ENCODE peak calls at places on chromosome 20, in four cellular contexts. Q is CD8-positive, alpha-beta T cell; F is colonic mucosa; J is mammary epithelial cell. O is an unnamed sample. For H3K27me3, the result is how much of the 10 kb centered on the place peaks cover.

GRCh38 chr20:54723723-54724122 is 248.3 kb downstream of the DOK5 start:
- DNase-seq in Q (no peak), F (no peak), J (no peak), O (no peak)

GRCh38 chr20:31547017-31547675 is 32.9 kb downstream of the HM13 start:
- DNase-seq in Q (peak), F (peak), J (peak), O (peak)

GRCh38 chr20:9068232-9068781 is 580 bp upstream of the PLCB4 start:
- DNase-seq in Q (no peak), F (peak), J (no peak), O (peak)

GRCh38 chr20:11890331-11891080 is 27.2 kb upstream of the BTBD3 start:
- DNase-seq in Q (peak), F (peak), J (peak), O (peak)

GRCh38 chr20:35054804-35055203 is 37.8 kb downstream of the TRPC4AP start:
- DNase-seq in Q (no peak), F (no peak), J (no peak), O (no peak)

GRCh38 chr20:25863536-25864325 is 167.1 kb upstream of the ZNF337 start:
- DNase-seq in Q (no peak), F (no peak), J (no peak), O (peak)

GRCh38 chr20:11912664-11913415 is 4.9 kb upstream of the BTBD3 start:
- DNase-seq in Q (no peak), F (no peak), J (peak), O (no peak)

GRCh38 chr20:6705106-6705766 is 62.2 kb upstream of the BMP2 start:
- DNase-seq in Q (no peak), F (no peak), J (no peak), O (no peak)

GRCh38 chr20:36893801-36894200 is 17.9 kb downstream of the TLDC2 start:
- DNase-seq in Q (no peak), F (no peak), J (no peak), O (no peak)

GRCh38 chr20:52318601-52319000 is 127.0 kb upstream of the ZFP64 start:
- DNase-seq in Q (no peak), F (no peak), J (no peak), O (no peak)

GRCh38 chr20:37755665-37756064 is 61.8 kb downstream of the CTNNBL1 start:
- DNase-seq in Q (no peak), F (no peak), J (no peak), O (no peak)

GRCh38 chr20:47480705-47481104 is 21.0 kb upstream of the NCOA3 start:
- DNase-seq in Q (no peak), F (no peak), J (no peak), O (no peak)

GRCh38 chr20:53768329-53768728 is 174.7 kb upstream of the ZNF217 start:
- DNase-seq in Q (no peak), F (no peak), J (no peak), O (peak)

GRCh38 chr20:32539063-32539816 is 45.9 kb downstream of the NOL4L start:
- DNase-seq in Q (no peak), F (peak), J (no peak), O (no peak)

GRCh38 chr20:33868042-33868441 is 56.9 kb downstream of the CHMP4B start:
- DNase-seq in Q (no peak), F (no peak), J (no peak), O (no peak)

GRCh38 chr20:48877299-48877698 is 44.2 kb upstream of the ARFGEF2 start:
- DNase-seq in Q (no peak), F (peak), J (peak), O (no peak)

GRCh38 chr20:54151073-54151436 is 22.7 kb downstream of the CYP24A1 start:
- DNase-seq in Q (no peak), F (no peak), J (no peak), O (no peak)

GRCh38 chr20:40757087-40757486 is 68.1 kb upstream of the MAFB start:
- DNase-seq in Q (no peak), F (no peak), J (peak), O (no peak)

GRCh38 chr20:49956689-49957443 is 20.7 kb downstream of the RNF114 start:
- DNase-seq in Q (no peak), F (no peak), J (no peak), O (no peak)

GRCh38 chr20:7137395-7138151 is 370.1 kb downstream of the BMP2 start:
- DNase-seq in Q (no peak), F (no peak), J (peak), O (no peak)

GRCh38 chr20:50930139-50931047 is 844 bp downstream of the ADNP start:
- DNase-seq in Q (no peak), F (peak), J (no peak), O (peak)

GRCh38 chr20:8291873-8292272 is 159.8 kb downstream of the PLCB1 start:
- DNase-seq in Q (no peak), F (no peak), J (no peak), O (no peak)

GRCh38 chr20:7302256-7302655 is 534.8 kb downstream of the BMP2 start:
- DNase-seq in Q (no peak), F (no peak), J (peak), O (peak)

GRCh38 chr20:19138758-19139157 is 73.7 kb upstream of the SLC24A3 start:
- DNase-seq in Q (no peak), F (no peak), J (no peak), O (no peak)

GRCh38 chr20:8720089-8720488 is 348.8 kb upstream of the PLCB4 start:
- DNase-seq in Q (no peak), F (no peak), J (no peak), O (no peak)

GRCh38 chr20:37535443-37536132 is 7.9 kb upstream of the BLCAP start:
- DNase-seq in Q (peak), F (no peak), J (no peak), O (no peak)

GRCh38 chr20:63767886-63768285 is 28.3 kb downstream of the SLC2A4RG start:
- DNase-seq in Q (no peak), F (no peak), J (no peak), O (no peak)

GRCh38 chr20:63767456-63767855 is 27.9 kb downstream of the SLC2A4RG start:
- DNase-seq in Q (no peak), F (no peak), J (no peak), O (peak)

GRCh38 chr20:63766695-63767426 is 27.3 kb downstream of the SLC2A4RG start:
- DNase-seq in Q (no peak), F (no peak), J (no peak), O (peak)

GRCh38 chr20:63765082-63765873 is 25.7 kb downstream of the SLC2A4RG start:
- DNase-seq in Q (no peak), F (no peak), J (no peak), O (no peak)

GRCh38 chr20:63765918-63766317 is 26.3 kb downstream of the SLC2A4RG start:
- DNase-seq in Q (no peak), F (no peak), J (no peak), O (no peak)
- H3K4me3 ChIP-seq in Q (no peak), F (no peak), J (no peak), O (no peak)

GRCh38 chr20:44467289-44467883 is 8.3 kb upstream of the TTPAL start:
- DNase-seq in Q (no peak), F (no peak), J (peak), O (peak)

GRCh38 chr20:44465001-44465560 is 10.6 kb upstream of the TTPAL start:
- DNase-seq in Q (no peak), F (peak), J (peak), O (no peak)

GRCh38 chr20:44470327-44470726 is 5.3 kb upstream of the TTPAL start:
- DNase-seq in Q (no peak), F (no peak), J (no peak), O (no peak)

GRCh38 chr20:44471481-44471882 is 4.2 kb upstream of the TTPAL start:
- DNase-seq in Q (no peak), F (no peak), J (peak), O (no peak)

DNA sequence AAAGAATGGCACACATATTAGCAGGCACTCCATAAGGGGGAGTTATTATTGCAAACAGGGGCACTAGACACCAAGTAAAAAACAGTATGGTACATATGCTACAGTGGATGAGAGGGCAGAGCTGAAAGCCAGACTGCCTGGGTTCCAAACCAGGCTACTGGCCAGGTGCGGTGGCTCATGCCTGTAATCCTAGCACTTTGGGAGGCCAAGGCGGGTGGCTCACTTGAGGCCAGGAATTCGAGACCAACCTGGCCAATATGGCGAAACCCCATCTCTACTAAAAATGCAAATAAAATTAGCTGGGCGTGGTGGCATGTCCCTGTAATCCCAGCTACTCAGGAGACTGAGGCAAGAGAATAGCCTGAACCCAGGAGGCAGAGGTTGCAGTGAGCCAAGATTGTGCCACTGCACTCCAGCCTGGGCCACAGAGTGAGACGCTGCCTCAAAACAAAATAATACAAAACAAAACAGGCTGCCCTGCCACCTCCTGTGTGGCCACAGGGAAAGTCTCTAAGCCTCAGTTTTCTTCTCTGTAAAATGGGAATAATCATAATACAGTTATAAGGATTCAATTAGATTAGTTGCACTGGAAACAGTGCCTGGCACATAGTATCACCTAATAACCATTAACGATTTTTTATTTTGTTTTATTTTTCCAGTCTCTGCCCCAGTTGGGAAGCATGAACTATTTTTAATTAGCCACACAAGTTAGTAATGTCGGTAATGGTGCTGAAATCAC is 7.5 kb upstream of the TTPAL start:
- DNase-seq in Q (no peak), F (no peak), J (no peak), O (no peak)
- H3K27me3 ChIP-seq in Q (under half), F (under half), J (under half), O (under half)

GRCh38 chr20:1312308-1312707 is 16.6 kb downstream of the SDCBP2 start:
- DNase-seq in Q (no peak), F (no peak), J (no peak), O (no peak)

GRCh38 chr20:1310506-1311190 is 18.3 kb downstream of the SDCBP2 start:
- DNase-seq in Q (no peak), F (no peak), J (no peak), O (no peak)

GRCh38 chr20:1313236-1313964 is 15.5 kb downstream of the SDCBP2 start:
- DNase-seq in Q (peak), F (peak), J (peak), O (peak)

GRCh38 chr20:1310087-1310486 is 18.9 kb downstream of the SDCBP2 start:
- DNase-seq in Q (no peak), F (no peak), J (no peak), O (no peak)

DNA sequence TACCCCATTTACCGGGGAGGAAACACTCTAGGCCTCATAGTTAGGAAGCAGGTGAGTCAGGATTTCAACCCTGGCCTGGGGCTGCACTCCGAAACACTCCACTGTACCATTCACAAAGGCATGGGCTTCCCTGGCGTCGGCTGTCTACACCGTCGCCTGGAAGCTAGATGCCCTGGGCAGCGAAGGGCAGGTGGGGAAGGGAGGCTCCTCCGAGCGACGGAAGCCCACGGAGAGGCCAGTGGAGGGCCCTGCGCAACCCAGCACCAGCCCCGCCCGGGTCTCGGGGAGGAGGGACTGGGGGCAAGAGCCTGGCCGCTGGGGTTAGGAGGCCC is 16.1 kb downstream of the SDCBP2 start:
- DNase-seq in Q (no peak), F (no peak), J (no peak), O (no peak)
- H3K4me3 ChIP-seq in Q (no peak), F (no peak), J (no peak), O (peak)

GRCh38 chr20:61559706-61560315 is 307.8 kb downstream of the CDH4 start:
- DNase-seq in Q (no peak), F (no peak), J (no peak), O (no peak)
- H3K27me3 ChIP-seq in Q (under half), F (under half), J (under half), O (under half)

GRCh38 chr20:10846831-10847230 is 173.0 kb upstream of the JAG1 start:
- DNase-seq in Q (no peak), F (no peak), J (no peak), O (no peak)

GRCh38 chr20:10848810-10849370 is 175.1 kb upstream of the JAG1 start:
- DNase-seq in Q (no peak), F (peak), J (peak), O (no peak)

GRCh38 chr20:10837901-10838300 is 164.1 kb upstream of the JAG1 start:
- DNase-seq in Q (no peak), F (no peak), J (no peak), O (no peak)

GRCh38 chr20:10842116-10842515 is 168.3 kb upstream of the JAG1 start:
- DNase-seq in Q (no peak), F (no peak), J (no peak), O (no peak)

DNA sequence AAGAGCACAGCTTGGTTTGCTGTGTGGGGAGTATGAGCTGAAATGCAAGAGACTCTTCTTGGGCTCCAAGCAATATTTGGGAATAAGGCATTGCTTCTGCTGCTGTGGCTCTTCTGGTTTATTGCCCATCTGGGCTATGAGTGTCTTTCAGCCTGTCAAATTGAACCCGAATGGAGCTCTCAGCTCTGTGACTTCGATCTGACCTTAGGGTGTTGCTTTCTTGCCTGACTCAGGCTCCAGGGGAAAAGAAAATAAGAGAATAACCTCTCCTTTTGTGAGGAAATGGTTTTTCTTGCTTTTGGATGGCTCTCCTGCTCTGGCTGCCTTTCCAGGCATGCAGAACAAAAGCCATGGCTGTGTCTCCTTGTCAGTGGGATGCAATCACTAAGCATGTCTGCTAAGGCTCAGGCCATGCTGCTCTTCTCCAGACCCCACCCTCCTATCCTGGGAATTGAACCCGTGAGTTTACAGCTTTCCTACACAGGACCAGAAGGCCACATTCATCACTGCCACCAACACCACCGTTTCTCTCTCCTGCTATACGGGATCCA is 169.4 kb upstream of the JAG1 start:
- DNase-seq in Q (no peak), F (no peak), J (no peak), O (no peak)
- H3K4me3 ChIP-seq in Q (no peak), F (no peak), J (no peak), O (no peak)

GRCh38 chr20:57131601-57132391 is 134.6 kb downstream of the BMP7 start:
- DNase-seq in Q (no peak), F (no peak), J (no peak), O (no peak)
- H3K27me3 ChIP-seq in Q (under half), F (under half), J (under half), O (under half)

O was measured in H7.